ENCODE peak calls at places on chromosomes 4 and X, in four cellular contexts. N is A549, W is fibroblast of the aortic adventitia, V is neural crest cell. Q is an unnamed sample.

GRCh38 chr4:76716020-76716419 is 181.9 kb downstream of the SOWAHB start:
- DNase-seq in W (no peak), N (no peak), V (no peak), Q (no peak)

GRCh38 chrX:17174671-17175070 is 200.3 kb upstream of the NHS start:
- DNase-seq in V (no peak), N (no peak), W (no peak), Q (no peak)

GRCh38 chr4:10977534-10977933 is 293.0 kb upstream of the CLNK start:
- DNase-seq in N (no peak), W (no peak), V (no peak), Q (no peak)

GRCh38 chrX:116272328-116272727 is 101.8 kb downstream of the AGTR2 start:
- DNase-seq in N (peak), V (no peak), W (peak), Q (no peak)

GRCh38 chrX:153598541-153599191 is at the start of gene CCNQ:
- DNase-seq in N (no peak), V (no peak), W (peak), Q (no peak)

GRCh38 chr4:33961751-33962150 is 2282.6 kb downstream of the ARAP2 start:
- DNase-seq in N (no peak), W (no peak), V (no peak), Q (no peak)

GRCh38 chr4:35649784-35650183 is 594.5 kb downstream of the ARAP2 start:
- DNase-seq in V (no peak), N (no peak), W (no peak), Q (no peak)

GRCh38 chr4:89674876-89675459 is 162.0 kb downstream of the SNCA start:
- DNase-seq in N (no peak), V (no peak), W (no peak), Q (no peak)

GRCh38 chr4:188976644-188977115 is 837.4 kb downstream of the TRIML1 start:
- DNase-seq in N (no peak), W (peak), V (no peak), Q (no peak)

GRCh38 chr4:155759372-155760252 is 791 bp downstream of the GUCY1B1 start:
- DNase-seq in V (peak), N (peak), W (no peak), Q (peak)

GRCh38 chr4:76087007-76087769 is 12.7 kb downstream of the ART3 start:
- DNase-seq in W (peak), N (peak), V (peak), Q (peak)

GRCh38 chrX:16730450-16730849 is 11.0 kb downstream of the SYAP1 start:
- DNase-seq in W (no peak), N (no peak), V (no peak), Q (no peak)

GRCh38 chr4:144962300-144962699 is 135.7 kb downstream of the ANAPC10 start:
- DNase-seq in V (no peak), N (no peak), W (no peak), Q (no peak)

GRCh38 chr4:145829629-145830395 is 108.8 kb downstream of the ZNF827 start:
- DNase-seq in W (no peak), V (no peak), N (no peak), Q (no peak)

GRCh38 chrX:24241822-24242648 is 71.8 kb downstream of the SUPT20HL2 start:
- DNase-seq in N (peak), W (peak), V (no peak), Q (no peak)

GRCh38 chrX:114049063-114049462 is 534.8 kb upstream of the HTR2C start:
- DNase-seq in W (no peak), V (no peak), N (no peak), Q (no peak)

GRCh38 chr4:85761803-85762202 is 286.9 kb downstream of the ARHGAP24 start:
- DNase-seq in V (no peak), W (peak), N (no peak), Q (no peak)

GRCh38 chr4:55079451-55080173 is 45.8 kb downstream of the KDR start:
- DNase-seq in V (no peak), W (peak), N (no peak), Q (no peak)

GRCh38 chr4:162163892-162164759 is at the start of gene FSTL5:
- DNase-seq in V (peak), W (no peak), N (peak), Q (peak)

GRCh38 chr4:52421811-52422213 is 237.3 kb downstream of the USP46 start:
- DNase-seq in N (no peak), V (no peak), W (no peak), Q (no peak)

GRCh38 chr4:86544313-86544966 is 49.7 kb upstream of the PTPN13 start:
- DNase-seq in V (no peak), W (no peak), N (no peak), Q (no peak)

GRCh38 chr4:148026022-148026421 is 294.1 kb downstream of the ARHGAP10 start:
- DNase-seq in W (peak), V (no peak), N (no peak), Q (no peak)

GRCh38 chrX:13764765-13765164 is 30.2 kb downstream of the OFD1 start:
- DNase-seq in N (peak), V (peak), W (no peak), Q (peak)

GRCh38 chr4:31370866-31371465 is 650.8 kb downstream of the PCDH7 start:
- DNase-seq in N (peak), V (no peak), W (peak), Q (peak)

GRCh38 chr4:138348055-138348454 is 105.9 kb upstream of the SLC7A11 start:
- DNase-seq in V (no peak), N (no peak), W (no peak), Q (no peak)

GRCh38 chrX:131289527-131289926 is 421 bp upstream of the IGSF1 start:
- DNase-seq in N (no peak), V (no peak), W (no peak), Q (no peak)

GRCh38 chrX:20205927-20206708 is 60.6 kb downstream of the RPS6KA3 start:
- DNase-seq in W (no peak), V (no peak), N (no peak), Q (no peak)

GRCh38 chr4:168641811-168642140 is 144.9 kb downstream of the PALLD start:
- DNase-seq in N (no peak), W (no peak), V (no peak), Q (no peak)

GRCh38 chr4:173990126-173990878 is 293.2 kb downstream of the FBXO8 start:
- DNase-seq in V (no peak), N (peak), W (peak), Q (peak)

GRCh38 chr4:45241976-45242375 is 515.6 kb upstream of the GNPDA2 start:
- DNase-seq in N (no peak), V (no peak), W (no peak), Q (no peak)

GRCh38 chr4:122827899-122828601 is 1.4 kb downstream of the FGF2 start:
- DNase-seq in V (no peak), N (peak), W (peak), Q (peak)

GRCh38 chrX:100643943-100644587 is at the start of gene SRPX2:
- DNase-seq in N (peak), V (no peak), W (peak), Q (no peak)

GRCh38 chrX:19512359-19512758 is 2.9 kb downstream of the MAP3K15 start:
- DNase-seq in W (no peak), V (no peak), N (no peak), Q (no peak)

DNA sequence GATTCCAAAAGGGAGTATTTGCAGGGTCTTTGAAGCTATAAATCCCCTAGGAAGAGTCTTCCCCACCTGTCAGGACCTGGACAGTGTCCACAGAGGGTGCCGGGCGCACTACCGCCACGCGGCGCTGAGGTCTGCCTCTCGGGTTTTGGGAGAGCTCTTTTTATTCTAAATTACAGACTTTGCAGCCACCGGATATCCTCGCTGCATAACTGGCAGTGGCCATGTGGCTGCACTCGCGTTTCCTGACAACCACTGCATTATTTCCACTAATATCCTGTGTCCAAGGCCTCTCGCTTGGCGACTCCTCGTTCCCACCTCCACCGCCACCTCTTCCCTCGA is 608 bp upstream of the TMEM131L start:
- DNase-seq in V (peak), N (peak), W (peak), Q (peak)
- TF ChIP-seq CTCF in V (peak), N (no peak), W (peak), Q (no peak)

DNA sequence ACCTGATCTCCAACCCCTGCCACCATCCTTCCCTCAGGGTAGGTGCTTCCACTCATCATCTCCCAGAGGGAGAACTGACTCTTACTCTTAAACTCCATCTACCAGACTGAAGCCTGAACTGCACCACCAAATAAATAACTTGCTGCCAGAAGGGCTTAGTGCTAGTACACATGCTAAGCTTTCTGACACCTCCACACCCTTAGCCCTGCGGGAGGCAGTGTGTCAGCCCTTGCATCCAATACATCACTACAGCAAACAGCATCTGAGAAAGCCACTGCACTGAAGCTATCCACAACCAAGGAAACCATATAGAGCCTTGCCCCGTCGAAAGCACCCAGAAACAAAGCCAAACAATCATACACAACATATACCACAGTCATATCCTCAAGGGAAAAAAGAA is 68.6 kb upstream of the MCF2 start:
- DNase-seq in V (no peak), W (no peak), N (no peak), Q (no peak)
- TF ChIP-seq CTCF in V (no peak), W (no peak), N (no peak), Q (no peak)

GRCh38 chr4:118682928-118683327 is 2.3 kb upstream of the METTL14 start:
- DNase-seq in W (peak), N (peak), V (no peak), Q (no peak)
- TF ChIP-seq CTCF in W (peak), N (peak), V (peak), Q (peak)

DNA sequence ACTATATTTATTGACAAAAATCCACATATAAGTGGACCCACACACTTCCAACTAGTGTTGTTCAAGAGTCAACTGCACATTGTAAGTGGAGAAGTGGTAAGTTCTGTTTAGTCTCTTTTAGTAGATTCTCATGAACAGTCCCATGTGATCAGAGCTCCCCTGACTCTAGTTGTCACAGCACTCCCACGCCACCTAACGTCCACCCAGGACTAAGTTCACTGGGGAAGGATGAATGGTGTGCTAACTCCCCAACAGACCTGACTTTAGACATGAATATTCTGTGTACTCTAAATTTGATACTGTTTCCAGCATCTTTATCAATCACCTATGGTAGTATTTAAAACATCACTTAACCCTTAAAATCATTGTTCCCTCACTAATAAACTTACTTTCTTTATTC is 59.8 kb downstream of the PACRGL start:
- DNase-seq in N (no peak), V (no peak), W (no peak), Q (no peak)
- TF ChIP-seq CTCF in N (no peak), V (no peak), W (no peak), Q (no peak)

GRCh38 chr4:111136438-111136837 is 513.6 kb upstream of the PITX2 start:
- DNase-seq in N (no peak), W (peak), V (no peak), Q (no peak)
- TF ChIP-seq CTCF in N (no peak), W (peak), V (no peak), Q (no peak)

Q was measured in endothelial cell.